ENCODE peak calls at places on chromosome 20, in six cellular contexts. E, M, U, G, L and Y are unnamed samples.
A peak's percentile ranks its signal among the peaks of the same experiment; 100 is the strongest.

GRCh38 chr20:437787-438486 is 24.4 kb downstream of the TBC1D20 start:
- DNase-seq in E (no peak), M (no peak), U (no peak), G (no peak), L (no peak), Y (no peak)

GRCh38 chr20:8385247-8385646 is 253.2 kb downstream of the PLCB1 start:
- DNase-seq in E (peak; percentile 63), M (no peak), U (no peak), G (peak; percentile 57), L (no peak), Y (no peak)

GRCh38 chr20:3580412-3580811 is 82.8 kb downstream of the GFRA4 start:
- DNase-seq in E (no peak), M (no peak), U (no peak), G (no peak), L (no peak), Y (no peak)

GRCh38 chr20:40414843-40415615 is 274.0 kb downstream of the MAFB start:
- DNase-seq in E (no peak), M (no peak), U (no peak), G (no peak), L (no peak), Y (no peak)

GRCh38 chr20:63404129-63405085 is 43.3 kb upstream of the CHRNA4 start:
- DNase-seq in E (no peak), M (no peak), U (no peak), G (no peak), L (no peak), Y (no peak)

GRCh38 chr20:8709627-8710026 is 359.3 kb upstream of the PLCB4 start:
- DNase-seq in E (no peak), M (no peak), U (no peak), G (no peak), L (no peak), Y (no peak)

GRCh38 chr20:35511814-35512420 is 17.5 kb downstream of the C20orf173 start:
- DNase-seq in E (no peak), M (peak; percentile 8), U (no peak), G (peak; percentile 14), L (peak; percentile 58), Y (no peak)

GRCh38 chr20:13301596-13301995 is 80.5 kb downstream of the ISM1 start:
- DNase-seq in E (no peak), M (no peak), U (no peak), G (no peak), L (no peak), Y (no peak)

GRCh38 chr20:47221036-47221625 is 135.4 kb downstream of the ZMYND8 start:
- DNase-seq in E (no peak), M (no peak), U (no peak), G (peak; percentile 42), L (no peak), Y (no peak)

DNA sequence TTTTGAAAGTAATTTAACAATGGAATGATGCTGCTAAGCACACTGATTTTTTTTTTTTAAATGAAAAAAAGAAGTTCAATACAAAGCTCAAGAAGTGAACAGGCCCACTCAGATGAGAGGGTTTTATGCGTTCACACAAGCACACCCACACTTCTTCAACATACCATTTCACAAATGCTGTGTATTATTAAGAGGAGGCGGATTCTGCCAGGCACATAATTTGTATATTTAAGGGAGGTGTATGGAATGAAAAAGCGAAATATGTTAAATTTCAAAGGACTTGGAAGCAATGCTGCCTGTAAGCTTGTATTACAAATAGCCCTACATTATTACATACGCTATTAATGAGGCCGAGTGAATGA is 123.9 kb downstream of the INSM1 start:
- DNase-seq in E (no peak), M (no peak), U (no peak), G (no peak), L (no peak), Y (no peak)
- H3K4me1 ChIP-seq in E (no peaks in the 10 kb centered on the region), M (peaks cover 46% of the 10 kb centered on the region), U (no peaks in the 10 kb centered on the region), G (no peaks in the 10 kb centered on the region), L (no peaks in the 10 kb centered on the region), Y (no peaks in the 10 kb centered on the region)

GRCh38 chr20:53938739-53939138 is 131.7 kb downstream of the BCAS1 start:
- DNase-seq in E (no peak), M (no peak), U (no peak), G (no peak), L (no peak), Y (no peak)

GRCh38 chr20:53940356-53940694 is 130.1 kb downstream of the BCAS1 start:
- DNase-seq in E (no peak), M (no peak), U (no peak), G (no peak), L (no peak), Y (no peak)

GRCh38 chr20:53937929-53938367 is 132.4 kb downstream of the BCAS1 start:
- DNase-seq in E (no peak), M (no peak), U (no peak), G (no peak), L (no peak), Y (no peak)

GRCh38 chr20:53940883-53941546 is 129.4 kb downstream of the BCAS1 start:
- DNase-seq in E (no peak), M (no peak), U (no peak), G (no peak), L (peak; percentile 81), Y (no peak)

DNA sequence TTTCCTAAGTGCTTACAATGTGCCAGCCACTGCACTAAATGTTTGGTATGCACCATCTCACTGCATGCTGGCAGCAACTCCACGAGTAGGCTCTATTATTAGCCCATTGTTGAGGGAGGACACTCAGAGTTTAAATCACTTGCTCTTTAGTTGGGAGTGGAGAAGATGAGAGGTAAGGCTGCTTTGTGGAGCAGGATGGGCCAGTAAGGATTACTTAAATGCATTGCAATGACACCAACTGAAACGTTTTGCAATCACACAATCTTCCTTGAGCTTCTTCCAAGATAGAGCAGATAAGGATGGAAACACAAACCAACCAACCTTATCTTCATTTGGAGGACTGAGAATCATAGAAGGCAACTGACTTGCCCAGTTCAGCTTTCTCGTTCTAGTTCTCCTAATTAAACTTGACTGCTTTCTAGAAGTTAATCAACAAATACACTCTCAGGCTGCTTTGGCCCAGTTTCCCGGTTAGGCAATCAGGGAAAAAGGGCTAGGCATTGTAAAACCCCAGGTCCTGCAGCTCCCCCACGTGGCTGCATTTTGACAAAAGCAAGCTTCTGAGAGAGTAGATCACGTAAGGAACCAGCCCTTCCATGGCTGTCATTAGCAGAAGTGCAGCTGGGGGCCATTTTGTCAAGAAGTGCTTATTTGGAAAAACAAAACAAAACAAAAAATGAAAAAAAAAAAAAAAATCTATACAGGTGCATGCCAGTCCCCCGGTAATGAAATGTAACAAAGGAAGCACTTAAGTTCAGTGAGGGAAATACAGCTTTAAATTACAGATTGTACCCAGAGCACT is 130.6 kb downstream of the BCAS1 start:
- DNase-seq in E (peak; percentile 95), M (peak; percentile 78), U (peak; percentile 53), G (peak; percentile 93), L (peak; percentile 94), Y (peak; percentile 13)
- H3K4me1 ChIP-seq in E (peaks cover 35% of the 10 kb centered on the region), M (peaks cover 18% of the 10 kb centered on the region), U (peaks cover 31% of the 10 kb centered on the region), G (peaks cover 3% of the 10 kb centered on the region), L (peaks cover 61% of the 10 kb centered on the region), Y (peaks cover 11% of the 10 kb centered on the region)

GRCh38 chr20:48923149-48923718 is 1.7 kb downstream of the ARFGEF2 start:
- DNase-seq in E (no peak), M (no peak), U (no peak), G (no peak), L (no peak), Y (no peak)
- H3K4me1 ChIP-seq in E (peaks cover 46% of the 10 kb centered on the region), M (peaks cover 4% of the 10 kb centered on the region), U (peaks cover 28% of the 10 kb centered on the region), G (peaks cover 45% of the 10 kb centered on the region), L (peaks cover 22% of the 10 kb centered on the region), Y (peaks cover 25% of the 10 kb centered on the region)

DNA sequence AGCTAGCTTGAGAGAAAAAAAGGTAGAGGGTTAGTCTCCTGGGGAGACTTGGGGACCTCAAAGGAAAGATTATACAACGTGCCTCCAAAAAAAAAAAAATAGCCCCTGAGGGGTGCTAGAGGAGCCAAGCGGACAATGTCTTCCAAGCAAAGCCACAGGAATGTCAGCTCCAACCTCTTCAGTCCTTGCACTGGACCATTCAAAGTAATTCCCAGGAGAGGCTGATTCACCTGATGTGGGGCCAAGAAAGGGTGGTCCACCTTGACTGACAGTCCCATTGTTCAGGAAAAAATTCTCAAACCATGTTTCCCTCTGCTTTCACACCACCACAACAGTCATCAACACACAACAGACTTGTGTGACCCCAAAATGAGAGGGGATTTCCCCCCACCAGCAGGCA is 30.7 kb downstream of the ASIP start:
- DNase-seq in E (no peak), M (no peak), U (no peak), G (no peak), L (no peak), Y (no peak)
- H3K4me1 ChIP-seq in E (peaks cover 11% of the 10 kb centered on the region), M (no peaks in the 10 kb centered on the region), U (peaks cover 4% of the 10 kb centered on the region), G (no peaks in the 10 kb centered on the region), L (no peaks in the 10 kb centered on the region), Y (peaks cover 9% of the 10 kb centered on the region)

DNA sequence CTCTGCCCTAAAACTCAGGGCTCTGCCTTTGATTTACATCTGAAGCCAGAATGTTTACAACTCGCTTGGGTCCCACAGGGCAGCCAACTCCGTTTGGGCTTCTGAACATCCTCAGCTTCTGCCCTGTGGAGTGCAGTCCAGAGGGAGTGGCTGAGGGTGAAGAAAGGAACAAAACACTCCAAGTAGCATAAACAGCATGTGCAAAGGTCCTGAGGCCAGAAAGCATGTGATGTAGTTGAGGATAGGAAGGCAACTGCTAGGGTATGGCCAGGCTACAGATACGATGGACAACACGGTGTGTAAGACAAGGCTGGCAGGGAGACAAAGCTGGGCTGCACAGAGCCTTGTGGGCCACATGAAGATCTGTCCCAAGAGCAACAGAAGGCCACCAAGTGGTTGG is 12.5 kb downstream of the JAG1 start:
- DNase-seq in E (peak; percentile 79), M (no peak), U (no peak), G (no peak), L (no peak), Y (no peak)
- H3K4me1 ChIP-seq in E (peaks cover 62% of the 10 kb centered on the region), M (peaks cover 20% of the 10 kb centered on the region), U (no peaks in the 10 kb centered on the region), G (peaks cover 61% of the 10 kb centered on the region), L (peaks cover 99% of the 10 kb centered on the region), Y (no peaks in the 10 kb centered on the region)